ENCODE peak calls at places on chromosomes 12 and 14, in four cellular contexts. L is fibroblast of the aortic adventitia, X is Calu3, B is cardiac muscle cell. S is an unnamed sample.

GRCh38 chr12:88985011-88985410 is 367.3 kb downstream of the DUSP6 start:
- DNase-seq in L (no peak), X (no peak), B (no peak), S (no peak)

GRCh38 chr12:81297606-81298005 is 219.7 kb downstream of the ACSS3 start:
- DNase-seq in L (no peak), X (no peak), B (no peak), S (no peak)

GRCh38 chr14:22475381-22475780 is 113.6 kb downstream of the DAD1 start:
- DNase-seq in L (no peak), X (no peak), B (no peak), S (no peak)

GRCh38 chr14:101903111-101903561 is 61.2 kb upstream of the DYNC1H1 start:
- DNase-seq in L (no peak), X (no peak), B (no peak), S (no peak)

GRCh38 chr14:68856572-68856971 is 63.7 kb upstream of the ZFP36L1 start:
- DNase-seq in L (peak), X (no peak), B (no peak), S (no peak)

GRCh38 chr12:119956047-119956446 is 33.0 kb upstream of the BICDL1 start:
- DNase-seq in L (no peak), X (no peak), B (peak), S (no peak)

GRCh38 chr14:24388474-24389179 is 10.2 kb upstream of the NYNRIN start:
- DNase-seq in L (peak), X (no peak), B (peak), S (no peak)

GRCh38 chr12:69897744-69898143 is 72.7 kb downstream of the MYRFL start:
- DNase-seq in L (peak), X (peak), B (peak), S (no peak)

DNA sequence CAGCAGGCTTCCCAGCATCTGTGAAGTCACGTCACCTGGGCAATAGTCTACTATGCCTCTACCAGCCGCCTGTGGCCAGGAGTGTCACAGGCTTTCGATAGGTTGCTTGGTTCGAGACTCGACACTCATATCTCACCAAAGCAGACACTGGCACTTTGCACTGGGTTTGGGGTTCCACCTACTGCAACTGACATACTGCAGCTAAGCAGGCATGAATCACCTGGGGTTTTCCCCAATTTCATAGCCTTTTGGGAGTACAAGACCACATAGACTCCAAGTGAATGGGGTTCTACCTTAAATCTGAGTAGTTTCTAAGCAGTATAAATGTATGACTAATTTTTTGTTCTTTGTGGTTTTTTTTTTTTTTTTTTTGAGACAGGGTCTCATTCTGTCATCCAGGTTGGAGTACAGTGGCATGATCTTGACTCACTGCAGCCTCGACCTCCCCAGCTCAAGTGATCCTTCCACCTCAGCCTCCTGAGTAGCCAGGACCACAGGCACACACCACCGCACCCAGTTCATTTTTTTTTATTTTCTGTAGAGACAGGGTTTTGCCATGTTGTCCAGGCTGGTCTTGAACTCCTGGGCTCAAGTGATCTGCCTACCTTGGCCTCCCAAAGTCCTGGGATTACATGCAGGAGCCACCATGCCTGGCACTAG is 32.1 kb downstream of the DMAC2L start:
- DNase-seq in L (peak), X (no peak), B (no peak), S (no peak)
- TF ChIP-seq CTCF in L (no peak), X (no peak), B (no peak), S (no peak)

DNA sequence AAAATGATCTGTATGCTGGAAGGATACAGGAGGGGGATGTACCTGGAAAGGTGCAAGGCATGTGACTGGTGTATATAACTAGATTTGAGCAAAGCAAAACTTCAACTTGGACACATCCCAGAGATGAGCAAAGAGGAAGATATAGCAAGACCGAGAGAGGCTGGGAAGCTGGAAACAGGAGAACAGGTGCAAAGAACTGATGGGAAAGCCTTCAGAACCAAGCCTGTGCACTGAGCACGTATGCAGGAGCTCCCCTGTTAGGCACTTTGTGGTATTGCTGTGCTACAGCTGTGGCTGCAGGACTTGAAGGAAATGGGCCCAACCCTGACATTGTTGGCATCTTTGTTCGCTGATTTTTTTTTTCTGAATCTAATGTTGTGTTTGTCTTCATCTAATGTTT is 120.7 kb upstream of the PWP1 start:
- DNase-seq in L (peak), X (peak), B (no peak), S (peak)
- TF ChIP-seq CTCF in L (peak), X (no peak), B (no peak), S (no peak)

GRCh38 chr12:56159482-56160105 is 1.4 kb downstream of the MYL6 start:
- DNase-seq in L (no peak), X (no peak), B (no peak), S (no peak)

GRCh38 chr12:56160160-56160763 is 2.1 kb downstream of the MYL6 start:
- DNase-seq in L (no peak), X (no peak), B (peak), S (peak)

GRCh38 chr12:56157201-56158028 is 744 bp upstream of the MYL6 start:
- DNase-seq in L (peak), X (peak), B (peak), S (peak)

GRCh38 chr12:56158926-56159461 is 835 bp downstream of the MYL6 start:
- DNase-seq in L (peak), X (peak), B (peak), S (no peak)

GRCh38 chr12:56158029-56158925 is at the start of gene MYL6:
- DNase-seq in L (peak), X (peak), B (peak), S (peak)
- TF ChIP-seq CTCF in L (no peak), X (no peak), B (no peak), S (no peak)

GRCh38 chr12:109811624-109811995 is 21.6 kb downstream of the TRPV4 start:
- DNase-seq in L (no peak), X (no peak), B (no peak), S (no peak)
- TF ChIP-seq CTCF in L (no peak), X (peak), B (no peak), S (peak)

DNA sequence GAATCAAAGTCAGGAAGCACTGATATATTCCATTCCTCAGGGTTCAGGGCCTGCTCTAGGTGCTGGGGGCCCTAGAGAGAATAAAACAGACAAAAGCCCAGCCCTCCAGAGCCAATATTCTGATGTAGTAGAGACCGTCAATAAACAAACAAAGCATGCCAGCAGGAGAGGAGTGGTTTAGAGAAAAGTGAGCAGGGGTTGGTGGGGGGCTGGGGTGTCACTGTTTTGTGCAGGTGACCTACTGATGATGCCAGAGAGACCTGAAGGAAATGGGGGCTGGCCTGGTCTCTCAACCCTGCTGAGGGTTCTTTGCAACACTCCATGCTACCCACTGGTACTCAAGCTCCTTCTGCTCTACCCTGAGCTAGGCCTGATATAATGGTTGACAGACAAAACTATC is 26.5 kb downstream of the IL26 start:
- DNase-seq in L (no peak), X (no peak), B (no peak), S (no peak)
- TF ChIP-seq CTCF in L (no peak), X (no peak), B (no peak), S (no peak)

GRCh38 chr12:73220951-73221350 is 948.8 kb downstream of the TRHDE start:
- DNase-seq in L (no peak), X (no peak), B (no peak), S (no peak)
- TF ChIP-seq CTCF in L (no peak), X (no peak), B (no peak), S (no peak)

GRCh38 chr12:29901585-29901984 is 117.8 kb upstream of the TMTC1 start:
- DNase-seq in L (no peak), X (no peak), B (no peak), S (no peak)
- TF ChIP-seq CTCF in L (no peak), X (no peak), B (no peak), S (no peak)

DNA sequence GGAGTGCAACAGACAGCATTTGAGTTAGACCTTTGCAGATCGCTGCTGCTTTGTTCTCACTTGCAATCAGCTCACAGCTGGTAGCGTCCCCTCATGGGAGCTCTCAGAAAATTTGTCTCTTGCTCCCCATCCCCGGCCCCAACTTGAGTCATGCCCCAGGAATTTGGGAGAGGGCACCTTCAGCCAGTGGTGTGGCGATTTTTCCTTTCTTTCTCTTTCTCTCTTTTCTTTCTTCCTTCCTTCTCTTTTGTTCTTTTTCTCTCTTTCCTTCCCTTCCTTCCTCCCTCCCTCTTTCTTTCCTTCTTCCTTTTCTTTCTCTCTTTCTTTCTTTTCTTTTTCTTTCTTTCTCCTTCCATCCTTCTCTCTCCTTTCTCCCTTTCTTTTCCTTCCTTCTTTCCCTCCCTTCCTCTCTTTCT is 34.2 kb upstream of the MAP1LC3B2 start:
- DNase-seq in L (peak), X (no peak), B (peak), S (no peak)
- TF ChIP-seq CTCF in L (no peak), X (no peak), B (peak), S (no peak)